ENCODE peak calls at places on chromosome 17, in eight cellular contexts. One of them, this sample, is unnamed.

GRCh38 chr17:36544320-36545092 is at the start of gene GGNBP2:
- DNase-seq in psoas muscle: peak
- DNase-seq in body of pancreas: peak
- DNase-seq in prostate gland: peak
- DNase-seq in effector memory CD4-positive, alpha-beta T cell: peak
- DNase-seq in tibial artery: peak
- DNase-seq in right lobe of liver: peak
- DNase-seq in naive thymus-derived CD4-positive, alpha-beta T cell: peak
- DNase-seq in this sample: peak

GRCh38 chr17:65797809-65798208 is 236.4 kb upstream of the AXIN2 start:
- DNase-seq in psoas muscle: no peak
- DNase-seq in body of pancreas: no peak
- DNase-seq in prostate gland: no peak
- DNase-seq in effector memory CD4-positive, alpha-beta T cell: no peak
- DNase-seq in tibial artery: no peak
- DNase-seq in right lobe of liver: no peak
- DNase-seq in naive thymus-derived CD4-positive, alpha-beta T cell: peak
- DNase-seq in this sample: no peak

GRCh38 chr17:46944931-46945330 is 22.0 kb downstream of the GOSR2 start:
- DNase-seq in psoas muscle: no peak
- DNase-seq in body of pancreas: no peak
- DNase-seq in prostate gland: no peak
- DNase-seq in effector memory CD4-positive, alpha-beta T cell: no peak
- DNase-seq in tibial artery: no peak
- DNase-seq in right lobe of liver: no peak
- DNase-seq in naive thymus-derived CD4-positive, alpha-beta T cell: no peak
- DNase-seq in this sample: peak

GRCh38 chr17:50767446-50767845 is at the start of gene ANKRD40CL:
- DNase-seq in psoas muscle: no peak
- DNase-seq in body of pancreas: no peak
- DNase-seq in prostate gland: no peak
- DNase-seq in effector memory CD4-positive, alpha-beta T cell: no peak
- DNase-seq in tibial artery: no peak
- DNase-seq in right lobe of liver: no peak
- DNase-seq in naive thymus-derived CD4-positive, alpha-beta T cell: no peak
- DNase-seq in this sample: peak

GRCh38 chr17:57572062-57572461 is 173.0 kb downstream of the CCDC182 start:
- DNase-seq in psoas muscle: no peak
- DNase-seq in body of pancreas: no peak
- DNase-seq in prostate gland: no peak
- DNase-seq in effector memory CD4-positive, alpha-beta T cell: no peak
- DNase-seq in tibial artery: no peak
- DNase-seq in right lobe of liver: no peak
- DNase-seq in naive thymus-derived CD4-positive, alpha-beta T cell: no peak
- DNase-seq in this sample: no peak

GRCh38 chr17:39676198-39676819 is 8.1 kb downstream of the PNMT start:
- DNase-seq in psoas muscle: peak
- DNase-seq in body of pancreas: peak
- DNase-seq in prostate gland: peak
- DNase-seq in effector memory CD4-positive, alpha-beta T cell: no peak
- DNase-seq in tibial artery: peak
- DNase-seq in right lobe of liver: no peak
- DNase-seq in naive thymus-derived CD4-positive, alpha-beta T cell: peak
- DNase-seq in this sample: no peak

GRCh38 chr17:32481193-32481592 is 5.6 kb upstream of the CDK5R1 start:
- DNase-seq in psoas muscle: no peak
- DNase-seq in body of pancreas: no peak
- DNase-seq in prostate gland: no peak
- DNase-seq in effector memory CD4-positive, alpha-beta T cell: no peak
- DNase-seq in tibial artery: no peak
- DNase-seq in right lobe of liver: no peak
- DNase-seq in naive thymus-derived CD4-positive, alpha-beta T cell: no peak
- DNase-seq in this sample: no peak

GRCh38 chr17:56351675-56352074 is 198.4 kb downstream of the ANKFN1 start:
- DNase-seq in psoas muscle: no peak
- DNase-seq in body of pancreas: no peak
- DNase-seq in prostate gland: no peak
- DNase-seq in effector memory CD4-positive, alpha-beta T cell: no peak
- DNase-seq in tibial artery: no peak
- DNase-seq in right lobe of liver: no peak
- DNase-seq in naive thymus-derived CD4-positive, alpha-beta T cell: no peak
- DNase-seq in this sample: no peak

GRCh38 chr17:142102-142661 is 4.8 kb downstream of the SCGB1C2 start:
- DNase-seq in psoas muscle: peak
- DNase-seq in body of pancreas: peak
- DNase-seq in prostate gland: peak
- DNase-seq in effector memory CD4-positive, alpha-beta T cell: no peak
- DNase-seq in tibial artery: no peak
- DNase-seq in right lobe of liver: peak
- DNase-seq in naive thymus-derived CD4-positive, alpha-beta T cell: peak
- DNase-seq in this sample: peak

GRCh38 chr17:43216762-43217613 is 5.3 kb downstream of the TMEM106A start:
- DNase-seq in psoas muscle: no peak
- DNase-seq in body of pancreas: no peak
- DNase-seq in prostate gland: no peak
- DNase-seq in effector memory CD4-positive, alpha-beta T cell: no peak
- DNase-seq in tibial artery: no peak
- DNase-seq in right lobe of liver: no peak
- DNase-seq in naive thymus-derived CD4-positive, alpha-beta T cell: no peak
- DNase-seq in this sample: no peak

GRCh38 chr17:42399948-42400843 is 12.0 kb upstream of the STAT3 start:
- DNase-seq in psoas muscle: no peak
- DNase-seq in body of pancreas: no peak
- DNase-seq in prostate gland: no peak
- DNase-seq in effector memory CD4-positive, alpha-beta T cell: no peak
- DNase-seq in tibial artery: no peak
- DNase-seq in right lobe of liver: peak
- DNase-seq in naive thymus-derived CD4-positive, alpha-beta T cell: no peak
- DNase-seq in this sample: no peak

GRCh38 chr17:37465058-37465616 is 24.6 kb upstream of the DUSP14 start:
- DNase-seq in psoas muscle: no peak
- DNase-seq in body of pancreas: no peak
- DNase-seq in prostate gland: no peak
- DNase-seq in effector memory CD4-positive, alpha-beta T cell: no peak
- DNase-seq in tibial artery: no peak
- DNase-seq in right lobe of liver: no peak
- DNase-seq in naive thymus-derived CD4-positive, alpha-beta T cell: no peak
- DNase-seq in this sample: no peak

GRCh38 chr17:73506470-73507435 is 137.5 kb downstream of the SDK2 start:
- DNase-seq in psoas muscle: peak
- DNase-seq in body of pancreas: no peak
- DNase-seq in prostate gland: no peak
- DNase-seq in effector memory CD4-positive, alpha-beta T cell: no peak
- DNase-seq in tibial artery: no peak
- DNase-seq in right lobe of liver: no peak
- DNase-seq in naive thymus-derived CD4-positive, alpha-beta T cell: no peak
- DNase-seq in this sample: no peak

GRCh38 chr17:78278139-78278741 is 46.8 kb downstream of the TMEM235 start:
- DNase-seq in psoas muscle: peak
- DNase-seq in body of pancreas: no peak
- DNase-seq in prostate gland: no peak
- DNase-seq in effector memory CD4-positive, alpha-beta T cell: no peak
- DNase-seq in tibial artery: no peak
- DNase-seq in right lobe of liver: no peak
- DNase-seq in naive thymus-derived CD4-positive, alpha-beta T cell: no peak
- DNase-seq in this sample: no peak

GRCh38 chr17:74671031-74671771 is 41.5 kb downstream of the CD300LF start:
- DNase-seq in psoas muscle: peak
- DNase-seq in body of pancreas: peak
- DNase-seq in prostate gland: peak
- DNase-seq in effector memory CD4-positive, alpha-beta T cell: peak
- DNase-seq in tibial artery: peak
- DNase-seq in right lobe of liver: peak
- DNase-seq in naive thymus-derived CD4-positive, alpha-beta T cell: peak
- DNase-seq in this sample: peak

GRCh38 chr17:35241520-35241919 is 1.4 kb upstream of the SLFN5 start:
- DNase-seq in psoas muscle: peak
- DNase-seq in body of pancreas: no peak
- DNase-seq in prostate gland: no peak
- DNase-seq in effector memory CD4-positive, alpha-beta T cell: peak
- DNase-seq in tibial artery: no peak
- DNase-seq in right lobe of liver: peak
- DNase-seq in naive thymus-derived CD4-positive, alpha-beta T cell: no peak
- DNase-seq in this sample: no peak

GRCh38 chr17:34312080-34312479 is 7.2 kb upstream of the CCL8 start:
- DNase-seq in psoas muscle: no peak
- DNase-seq in body of pancreas: no peak
- DNase-seq in prostate gland: no peak
- DNase-seq in effector memory CD4-positive, alpha-beta T cell: no peak
- DNase-seq in tibial artery: no peak
- DNase-seq in right lobe of liver: no peak
- DNase-seq in naive thymus-derived CD4-positive, alpha-beta T cell: no peak
- DNase-seq in this sample: no peak

DNA sequence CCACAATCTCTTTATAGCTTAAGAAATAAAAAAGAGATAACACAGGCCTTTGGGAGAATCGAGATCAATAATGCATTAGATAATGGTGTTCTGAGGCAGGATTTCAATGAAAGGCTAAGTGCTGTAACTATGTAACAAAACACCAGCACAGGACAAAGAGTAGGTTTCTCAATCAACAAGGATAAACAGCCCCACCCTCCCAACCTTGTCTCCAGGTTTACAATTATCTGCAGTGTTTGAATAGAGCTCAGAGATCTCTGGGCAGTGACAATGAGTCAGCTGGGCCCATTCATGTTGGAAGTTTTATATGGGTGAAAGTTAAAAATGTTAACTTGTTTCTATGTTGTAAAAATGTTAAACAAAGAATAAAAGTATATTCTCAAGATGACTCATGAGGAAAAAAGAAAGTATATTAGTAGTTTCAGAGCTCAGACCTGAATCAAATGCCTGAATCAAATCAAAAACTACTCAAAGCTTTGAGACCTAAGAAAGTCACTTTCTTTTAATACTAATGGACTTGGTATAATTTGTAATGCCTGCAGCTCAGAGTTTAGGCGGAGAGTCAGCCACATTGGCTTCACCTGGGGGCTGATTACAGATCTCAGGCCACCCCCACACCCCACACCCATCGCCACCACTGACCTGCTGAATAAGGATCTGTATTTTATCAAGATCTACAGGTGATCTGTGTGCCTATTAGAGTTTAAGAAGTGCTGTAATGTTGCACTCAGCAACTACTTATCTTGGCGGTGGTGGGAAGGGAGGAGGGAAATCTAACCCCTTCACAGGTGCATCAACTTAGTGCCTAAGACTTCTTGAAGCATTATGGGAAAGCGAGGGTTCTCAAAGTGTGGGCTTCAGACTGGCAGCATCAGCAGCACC is 17.2 kb upstream of the KRT20 start:
- DNase-seq in psoas muscle: no peak
- DNase-seq in body of pancreas: no peak
- DNase-seq in prostate gland: peak
- DNase-seq in effector memory CD4-positive, alpha-beta T cell: no peak
- DNase-seq in tibial artery: no peak
- DNase-seq in right lobe of liver: no peak
- DNase-seq in naive thymus-derived CD4-positive, alpha-beta T cell: no peak
- DNase-seq in this sample: peak
- H3K27ac ChIP-seq in psoas muscle: no peak
- H3K27ac ChIP-seq in body of pancreas: no peak
- H3K27ac ChIP-seq in prostate gland: peak
- H3K27ac ChIP-seq in effector memory CD4-positive, alpha-beta T cell: no peak
- H3K27ac ChIP-seq in tibial artery: no peak
- H3K27ac ChIP-seq in right lobe of liver: peak
- H3K27ac ChIP-seq in naive thymus-derived CD4-positive, alpha-beta T cell: no peak
- H3K27ac ChIP-seq in this sample: peak

DNA sequence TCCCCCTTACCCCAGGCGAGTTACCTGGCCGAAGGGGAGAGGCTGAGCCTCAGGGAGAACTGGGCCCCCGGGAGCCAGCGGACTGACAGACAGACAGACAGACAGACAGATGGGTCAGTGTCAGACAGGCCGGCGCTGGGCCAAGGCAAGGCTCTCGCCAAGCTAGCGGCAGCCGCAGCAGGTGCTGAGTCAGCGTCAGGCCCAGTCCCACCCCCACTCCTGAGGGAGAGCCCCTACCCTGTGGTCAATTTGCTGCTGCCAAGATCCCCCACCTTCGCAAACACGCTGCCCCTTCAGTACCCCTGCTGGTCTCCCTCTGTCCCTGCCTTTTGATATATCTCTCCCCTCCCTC is 1.5 kb downstream of the FGF11 start:
- DNase-seq in psoas muscle: peak
- DNase-seq in body of pancreas: no peak
- DNase-seq in prostate gland: no peak
- DNase-seq in effector memory CD4-positive, alpha-beta T cell: no peak
- DNase-seq in tibial artery: no peak
- DNase-seq in right lobe of liver: peak
- DNase-seq in naive thymus-derived CD4-positive, alpha-beta T cell: no peak
- DNase-seq in this sample: no peak
- H3K4me3 ChIP-seq in psoas muscle: peak
- H3K4me3 ChIP-seq in body of pancreas: no peak
- H3K4me3 ChIP-seq in prostate gland: no peak
- H3K4me3 ChIP-seq in effector memory CD4-positive, alpha-beta T cell: no peak
- H3K4me3 ChIP-seq in tibial artery: peak
- H3K4me3 ChIP-seq in right lobe of liver: peak
- H3K4me3 ChIP-seq in naive thymus-derived CD4-positive, alpha-beta T cell: no peak
- H3K4me3 ChIP-seq in this sample: no peak

GRCh38 chr17:63837480-63837879 is 5.0 kb downstream of the SMARCD2 start:
- DNase-seq in psoas muscle: no peak
- DNase-seq in body of pancreas: no peak
- DNase-seq in prostate gland: no peak
- DNase-seq in effector memory CD4-positive, alpha-beta T cell: no peak
- DNase-seq in tibial artery: no peak
- DNase-seq in right lobe of liver: no peak
- DNase-seq in naive thymus-derived CD4-positive, alpha-beta T cell: no peak
- DNase-seq in this sample: no peak

GRCh38 chr17:63838586-63839184 is 3.8 kb downstream of the SMARCD2 start:
- DNase-seq in psoas muscle: peak
- DNase-seq in body of pancreas: peak
- DNase-seq in prostate gland: peak
- DNase-seq in effector memory CD4-positive, alpha-beta T cell: no peak
- DNase-seq in tibial artery: peak
- DNase-seq in right lobe of liver: peak
- DNase-seq in naive thymus-derived CD4-positive, alpha-beta T cell: no peak
- DNase-seq in this sample: no peak

GRCh38 chr17:63835167-63835720 is 7.2 kb downstream of the SMARCD2 start:
- DNase-seq in psoas muscle: no peak
- DNase-seq in body of pancreas: no peak
- DNase-seq in prostate gland: no peak
- DNase-seq in effector memory CD4-positive, alpha-beta T cell: no peak
- DNase-seq in tibial artery: no peak
- DNase-seq in right lobe of liver: no peak
- DNase-seq in naive thymus-derived CD4-positive, alpha-beta T cell: no peak
- DNase-seq in this sample: peak

GRCh38 chr17:63837962-63838585 is 4.4 kb downstream of the SMARCD2 start:
- DNase-seq in psoas muscle: peak
- DNase-seq in body of pancreas: no peak
- DNase-seq in prostate gland: no peak
- DNase-seq in effector memory CD4-positive, alpha-beta T cell: no peak
- DNase-seq in tibial artery: no peak
- DNase-seq in right lobe of liver: no peak
- DNase-seq in naive thymus-derived CD4-positive, alpha-beta T cell: no peak
- DNase-seq in this sample: no peak

GRCh38 chr17:63836811-63837210 is 5.7 kb downstream of the SMARCD2 start:
- DNase-seq in psoas muscle: no peak
- DNase-seq in body of pancreas: no peak
- DNase-seq in prostate gland: no peak
- DNase-seq in effector memory CD4-positive, alpha-beta T cell: no peak
- DNase-seq in tibial artery: no peak
- DNase-seq in right lobe of liver: no peak
- DNase-seq in naive thymus-derived CD4-positive, alpha-beta T cell: no peak
- DNase-seq in this sample: no peak
- H3K27ac ChIP-seq in psoas muscle: no peak
- H3K27ac ChIP-seq in body of pancreas: peak
- H3K27ac ChIP-seq in prostate gland: peak
- H3K27ac ChIP-seq in effector memory CD4-positive, alpha-beta T cell: no peak
- H3K27ac ChIP-seq in tibial artery: peak
- H3K27ac ChIP-seq in right lobe of liver: no peak
- H3K27ac ChIP-seq in naive thymus-derived CD4-positive, alpha-beta T cell: no peak
- H3K27ac ChIP-seq in this sample: no peak

GRCh38 chr17:60169921-60170817 is 20.4 kb downstream of the CA4 start:
- DNase-seq in psoas muscle: no peak
- DNase-seq in body of pancreas: no peak
- DNase-seq in prostate gland: no peak
- DNase-seq in effector memory CD4-positive, alpha-beta T cell: no peak
- DNase-seq in tibial artery: no peak
- DNase-seq in right lobe of liver: no peak
- DNase-seq in naive thymus-derived CD4-positive, alpha-beta T cell: no peak
- DNase-seq in this sample: no peak
- H3K4me3 ChIP-seq in psoas muscle: no peak
- H3K4me3 ChIP-seq in body of pancreas: no peak
- H3K4me3 ChIP-seq in prostate gland: no peak
- H3K4me3 ChIP-seq in effector memory CD4-positive, alpha-beta T cell: no peak
- H3K4me3 ChIP-seq in tibial artery: no peak
- H3K4me3 ChIP-seq in right lobe of liver: no peak
- H3K4me3 ChIP-seq in naive thymus-derived CD4-positive, alpha-beta T cell: no peak
- H3K4me3 ChIP-seq in this sample: no peak